ENCODE peak calls at places on chromosomes 7 and 10, in five cellular contexts. W, K, L, Y and C are unnamed samples. For H3K4me1, the result is how much of the 10 kb centered on the place peaks cover.

GRCh38 chr7:43584200-43584586 is 1.3 kb downstream of the STK17A start:
- DNase-seq in W (no peak), L (peak), Y (peak), K (no peak), C (peak)

GRCh38 chr7:31003721-31004120 is 40.0 kb downstream of the GHRHR start:
- DNase-seq in L (no peak), W (no peak), K (no peak), Y (no peak), C (no peak)

GRCh38 chr10:133611079-133611478 is 15.5 kb downstream of the FRG2B start:
- DNase-seq in W (no peak), K (no peak), L (no peak), Y (no peak), C (no peak)

GRCh38 chr10:103277713-103278299 is 868 bp downstream of the INA start:
- DNase-seq in L (no peak), K (no peak), Y (no peak), W (no peak), C (no peak)

GRCh38 chr7:44068054-44068453 is 2.7 kb upstream of the PGAM2 start:
- DNase-seq in K (no peak), L (no peak), W (no peak), Y (no peak), C (no peak)

GRCh38 chr10:43037440-43037839 is 39.4 kb upstream of the RET start:
- DNase-seq in K (no peak), L (peak), Y (no peak), W (no peak), C (no peak)

GRCh38 chr7:12855036-12855435 is 167.6 kb downstream of the ARL4A start:
- DNase-seq in W (no peak), L (no peak), Y (no peak), K (no peak), C (no peak)

GRCh38 chr7:77461842-77462241 is 45.7 kb upstream of the GSAP start:
- DNase-seq in K (no peak), Y (no peak), W (no peak), L (no peak), C (no peak)

GRCh38 chr7:120742370-120742769 is 115.6 kb downstream of the TSPAN12 start:
- DNase-seq in Y (no peak), K (no peak), L (no peak), W (no peak), C (no peak)

GRCh38 chr7:13651167-13651566 is 338.3 kb downstream of the ETV1 start:
- DNase-seq in K (no peak), W (no peak), L (no peak), Y (no peak), C (no peak)

GRCh38 chr10:49268185-49268584 is 30.8 kb upstream of the C10orf71 start:
- DNase-seq in L (no peak), K (no peak), W (no peak), Y (no peak), C (no peak)

GRCh38 chr7:35849158-35849831 is 48.4 kb downstream of the SEPTIN7 start:
- DNase-seq in K (no peak), W (no peak), Y (peak), L (no peak), C (no peak)

GRCh38 chr10:86668297-86669165 is at the start of gene LDB3:
- DNase-seq in L (no peak), Y (peak), W (no peak), K (peak), C (no peak)

GRCh38 chr7:12764355-12765000 is 77.0 kb downstream of the ARL4A start:
- DNase-seq in L (no peak), K (no peak), Y (peak), W (no peak), C (no peak)

GRCh38 chr7:2876031-2876862 is 32.1 kb upstream of the GNA12 start:
- DNase-seq in L (no peak), W (no peak), K (no peak), Y (no peak), C (no peak)

GRCh38 chr10:60163786-60164185 is 225.9 kb downstream of the ANK3 start:
- DNase-seq in Y (no peak), W (no peak), K (no peak), L (no peak), C (no peak)

GRCh38 chr7:41911792-41912191 is 208.9 kb upstream of the INHBA start:
- DNase-seq in Y (no peak), W (no peak), L (no peak), K (no peak), C (no peak)

GRCh38 chr10:60739581-60739980 is 38.7 kb upstream of the CDK1 start:
- DNase-seq in Y (no peak), K (no peak), W (no peak), L (no peak), C (no peak)

GRCh38 chr10:34538291-34538829 is 276.7 kb downstream of the PARD3 start:
- DNase-seq in Y (no peak), K (no peak), W (peak), L (no peak), C (no peak)

GRCh38 chr10:20958764-20959163 is 61.7 kb upstream of the NEBL start:
- DNase-seq in L (no peak), K (no peak), Y (no peak), W (no peak), C (no peak)

GRCh38 chr7:106717254-106717996 is 56.5 kb upstream of the CCDC71L start:
- DNase-seq in W (no peak), Y (peak), K (no peak), L (no peak), C (no peak)

GRCh38 chr7:33854951-33855350 is 50.4 kb upstream of the BMPER start:
- DNase-seq in K (no peak), L (no peak), W (no peak), Y (no peak), C (no peak)

GRCh38 chr10:105037029-105037428 is 395.9 kb downstream of the SORCS3 start:
- DNase-seq in Y (no peak), W (no peak), L (no peak), K (no peak), C (no peak)

GRCh38 chr7:83466187-83466923 is 182.6 kb downstream of the SEMA3E start:
- DNase-seq in W (no peak), K (no peak), L (no peak), Y (no peak), C (no peak)

GRCh38 chr7:42198296-42198695 is 38.7 kb downstream of the GLI3 start:
- DNase-seq in Y (no peak), W (no peak), L (no peak), K (no peak), C (peak)

GRCh38 chr7:148242271-148242801 is 348.2 kb upstream of the C7orf33 start:
- DNase-seq in W (peak), K (no peak), L (peak), Y (peak), C (peak)

GRCh38 chr10:132929953-132930640 is 12.3 kb downstream of the CFAP46 start:
- DNase-seq in Y (no peak), W (no peak), K (no peak), L (no peak), C (no peak)

GRCh38 chr10:11515596-11516418 is 95.6 kb downstream of the USP6NL start:
- DNase-seq in L (peak), W (peak), Y (peak), K (no peak), C (peak)

GRCh38 chr10:86413046-86413728 is 46.6 kb upstream of the GRID1 start:
- DNase-seq in L (no peak), Y (no peak), W (no peak), K (no peak), C (no peak)

GRCh38 chr10:32961343-32961891 is 3.4 kb upstream of the ITGB1 start:
- DNase-seq in W (no peak), K (no peak), Y (no peak), L (no peak), C (no peak)

GRCh38 chr7:44445986-44446671 is 44.3 kb downstream of the NUDCD3 start:
- DNase-seq in Y (no peak), W (no peak), K (no peak), L (no peak), C (no peak)

GRCh38 chr7:34036069-34036920 is 131.0 kb downstream of the BMPER start:
- DNase-seq in K (no peak), Y (peak), W (peak), L (peak), C (no peak)

GRCh38 chr7:149825567-149826343 is 12.4 kb upstream of the ZNF862 start:
- DNase-seq in K (no peak), L (no peak), Y (no peak), W (no peak), C (no peak)

GRCh38 chr10:124603376-124604213 is 140.6 kb downstream of the FAM53B start:
- DNase-seq in Y (no peak), K (no peak), W (no peak), L (no peak), C (no peak)

GRCh38 chr7:47535704-47536628 is 45.9 kb downstream of the TNS3 start:
- DNase-seq in Y (no peak), W (no peak), K (peak), L (no peak), C (no peak)
- H3K4me1 ChIP-seq in Y (under half), W (half or more), K (half or more), L (under half), C (under half)

DNA sequence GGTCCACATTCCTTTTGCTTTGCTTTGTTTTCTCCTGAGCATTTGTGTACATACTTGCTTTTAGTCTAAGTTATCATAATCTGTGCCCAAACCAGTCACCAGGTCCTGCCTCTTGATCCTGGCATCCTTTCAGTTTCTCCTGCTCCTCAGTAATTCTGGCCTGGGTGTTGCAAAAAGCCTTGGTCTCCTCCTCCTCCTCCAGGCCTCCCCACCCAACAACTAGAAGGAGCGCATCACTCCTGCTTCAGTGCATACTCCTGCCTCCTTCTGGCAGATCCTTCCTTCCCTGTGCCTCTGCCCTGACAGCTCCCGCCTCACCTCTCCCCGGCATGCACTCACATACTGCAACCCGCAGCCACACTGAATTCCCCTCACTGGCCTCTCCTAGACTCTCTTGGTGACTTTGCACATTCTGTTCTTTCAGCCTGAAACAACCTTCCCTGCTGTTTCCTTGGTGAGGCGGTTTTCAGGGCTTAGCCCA is 2.3 kb downstream of the DENND2A start:
- DNase-seq in Y (no peak), K (no peak), L (no peak), W (no peak), C (no peak)
- TF ChIP-seq CTCF in Y (no peak), K (no peak), L (no peak), W (no peak), C (no peak)

GRCh38 chr10:17007836-17008235 is 121.8 kb downstream of the CUBN start:
- DNase-seq in Y (no peak), K (no peak), W (no peak), L (no peak), C (no peak)
- H3K27ac ChIP-seq in Y (no peak), K (peak), W (no peak), L (peak), C (no peak)

DNA sequence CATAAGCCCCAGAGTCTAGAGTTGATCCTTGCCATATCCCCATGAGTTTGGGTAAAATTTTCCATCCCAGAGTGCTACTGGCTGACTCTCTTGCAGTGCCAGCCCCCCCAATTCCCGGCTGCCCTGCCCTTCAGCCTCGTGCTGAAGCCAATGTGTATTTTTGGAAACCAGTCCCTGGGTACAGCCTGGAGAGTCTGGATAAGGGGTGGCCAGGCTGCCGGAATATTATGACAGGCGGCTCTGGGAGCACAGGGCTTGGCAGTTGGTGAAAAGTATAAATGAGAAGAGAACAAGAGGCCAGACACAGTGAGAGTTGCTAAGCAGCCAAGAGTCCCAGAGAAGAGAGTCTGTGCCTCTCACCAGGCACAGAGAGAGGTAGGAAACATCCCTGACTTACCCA is 53.6 kb downstream of the TMEM130 start:
- DNase-seq in Y (no peak), K (peak), W (no peak), L (no peak), C (no peak)
- H3K4me1 ChIP-seq in Y (under half), K (under half), W (under half), L (under half), C (under half)

GRCh38 chr10:121216721-121217181 is 365.6 kb downstream of the WDR11 start:
- DNase-seq in Y (no peak), W (no peak), L (no peak), K (peak), C (no peak)
- TF ChIP-seq CTCF in Y (no peak), W (no peak), L (no peak), K (no peak), C (no peak)

GRCh38 chr7:136234040-136234439 is 256.9 kb upstream of the MTPN start:
- DNase-seq in L (no peak), W (no peak), K (no peak), Y (no peak), C (no peak)
- H3K27ac ChIP-seq in L (no peak), W (no peak), K (no peak), Y (no peak), C (no peak)

DNA sequence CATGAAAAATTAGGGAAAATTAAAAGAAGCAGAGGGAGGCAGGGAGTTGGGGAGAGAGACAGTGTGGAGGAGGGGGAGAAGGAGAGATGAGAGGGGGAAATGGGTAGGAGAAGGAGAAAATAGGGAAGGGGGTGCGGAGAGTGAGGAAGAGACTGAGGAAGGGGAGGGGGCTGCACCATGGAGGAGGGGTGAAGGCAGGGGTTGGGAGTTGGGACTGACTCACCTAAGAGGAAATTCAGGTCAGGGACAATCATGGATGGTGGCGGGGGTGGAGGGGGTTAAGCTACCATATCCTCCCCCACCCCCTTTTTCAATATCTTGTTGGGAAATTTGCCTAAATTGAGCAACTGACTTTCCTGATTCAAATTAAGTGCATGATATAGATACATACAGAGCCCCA is 8.0 kb downstream of the GRK5 start:
- DNase-seq in L (no peak), K (no peak), Y (no peak), W (no peak), C (no peak)
- H3K4me1 ChIP-seq in L (under half), K (half or more), Y (under half), W (under half), C (under half)